ENCODE peak calls at places on chromosome 2, in seven cellular contexts. F, V, S, Q, B, L and O are unnamed samples.

GRCh38 chr2:240432820-240433801 is 2.4 kb upstream of the GPC1 start:
- DNase-seq in Q (peak; percentile 8), L (no peak), F (no peak), V (peak; percentile 21), S (no peak), B (peak; percentile 33), O (no peak)

GRCh38 chr2:239269173-239269865 is 131.5 kb downstream of the HDAC4 start:
- DNase-seq in S (no peak), L (no peak), Q (peak; percentile 60), V (no peak), B (no peak), F (no peak), O (no peak)

GRCh38 chr2:75002007-75002406 is 43.6 kb downstream of the POLE4 start:
- DNase-seq in L (peak; percentile 28), V (no peak), S (no peak), B (no peak), F (no peak), Q (no peak), O (no peak)

GRCh38 chr2:127176371-127177311 is 43.5 kb downstream of the CYP27C1 start:
- DNase-seq in L (no peak), V (no peak), Q (peak; percentile 23), S (no peak), F (no peak), B (no peak), O (peak; percentile 41)

GRCh38 chr2:187500585-187501359 is 52.7 kb upstream of the CALCRL start:
- DNase-seq in F (no peak), S (peak; percentile 94), L (peak; percentile 65), V (no peak), Q (no peak), B (no peak), O (no peak)

GRCh38 chr2:240449764-240450531 is 14.5 kb downstream of the GPC1 start:
- DNase-seq in L (no peak), F (no peak), B (no peak), Q (no peak), V (no peak), S (peak; percentile 50), O (no peak)

GRCh38 chr2:37623409-37623808 is 48.0 kb downstream of the CDC42EP3 start:
- DNase-seq in S (no peak), L (no peak), F (no peak), V (no peak), B (no peak), Q (no peak), O (no peak)

GRCh38 chr2:254231-254630 is 9.6 kb downstream of the SH3YL1 start:
- DNase-seq in F (no peak), V (no peak), Q (no peak), L (no peak), B (no peak), S (no peak), O (peak; percentile 48)

GRCh38 chr2:207825958-207826330 is 56.2 kb upstream of the FZD5 start:
- DNase-seq in V (no peak), S (no peak), F (no peak), Q (no peak), B (no peak), L (no peak), O (no peak)

GRCh38 chr2:42959148-42959992 is 167.0 kb upstream of the HAAO start:
- DNase-seq in L (peak; percentile 84), Q (no peak), S (no peak), F (no peak), B (no peak), V (peak; percentile 61), O (no peak)

GRCh38 chr2:218367415-218368149 is 10.9 kb downstream of the CATIP start:
- DNase-seq in L (no peak), B (peak; percentile 94), V (peak; percentile 96), Q (peak; percentile 92), S (peak; percentile 81), F (peak; percentile 79), O (peak; percentile 89)

GRCh38 chr2:134333646-134334189 is 79.8 kb downstream of the MGAT5 start:
- DNase-seq in L (no peak), Q (no peak), V (no peak), S (no peak), F (no peak), B (no peak), O (no peak)

GRCh38 chr2:224885295-224885694 is 157.0 kb downstream of the DOCK10 start:
- DNase-seq in V (no peak), Q (no peak), L (no peak), S (no peak), B (no peak), F (no peak), O (no peak)

GRCh38 chr2:202778217-202778616 is 93.3 kb downstream of the ICA1L start:
- DNase-seq in V (no peak), S (no peak), B (no peak), L (no peak), F (no peak), Q (no peak), O (no peak)

GRCh38 chr2:63696496-63696895 is 107.7 kb downstream of the MDH1 start:
- DNase-seq in L (no peak), S (no peak), Q (no peak), F (no peak), B (no peak), V (peak; percentile 57), O (no peak)

GRCh38 chr2:217834744-217835513 is 167.9 kb downstream of the TNS1 start:
- DNase-seq in Q (no peak), V (no peak), S (no peak), B (peak; percentile 31), L (no peak), F (no peak), O (no peak)

DNA sequence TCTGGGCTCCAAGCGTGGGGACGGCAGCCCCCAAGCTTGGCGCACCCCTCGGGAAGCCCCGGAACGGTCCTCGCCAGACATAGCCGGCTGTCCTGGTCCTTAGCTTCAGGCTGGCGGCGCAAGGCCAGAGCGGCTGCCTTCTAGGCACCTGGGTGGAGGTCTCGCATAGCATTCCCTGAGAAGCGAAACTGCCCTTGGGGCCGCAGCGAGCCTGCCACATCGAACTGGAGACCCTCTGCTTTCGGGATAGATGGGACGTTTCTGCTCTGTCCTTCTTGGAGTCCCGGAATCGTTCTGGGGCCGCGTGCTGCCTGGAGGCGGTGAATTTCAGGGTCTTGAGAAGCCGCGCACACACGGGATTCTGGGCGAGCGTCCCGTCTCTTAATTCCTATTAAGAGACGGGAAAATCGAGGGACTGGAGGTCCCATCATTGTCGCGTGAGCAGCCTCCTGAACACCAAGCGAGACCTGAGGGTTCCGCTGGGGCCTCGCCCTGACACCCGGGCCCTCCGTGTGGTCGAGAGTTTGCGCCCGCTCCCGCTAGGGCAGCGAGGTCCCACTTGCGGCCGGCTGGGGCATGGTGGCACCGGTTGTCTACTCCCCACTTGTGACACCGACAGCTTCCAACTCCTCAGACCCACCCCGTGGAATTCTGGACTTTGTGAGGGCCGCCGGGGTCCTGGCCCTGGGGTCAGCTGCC is 9.7 kb upstream of the EN1 start:
- DNase-seq in F (no peak), L (no peak), V (no peak), Q (no peak), S (no peak), B (no peak), O (no peak)
- H3K4me1 ChIP-seq in F (peaks cover 19% of the 10 kb centered on the region), L (no peaks in the 10 kb centered on the region), V (peaks cover 13% of the 10 kb centered on the region), Q (peaks cover 4% of the 10 kb centered on the region), S (peaks cover 10% of the 10 kb centered on the region), B (peaks cover 13% of the 10 kb centered on the region), O (peaks cover 6% of the 10 kb centered on the region)

DNA sequence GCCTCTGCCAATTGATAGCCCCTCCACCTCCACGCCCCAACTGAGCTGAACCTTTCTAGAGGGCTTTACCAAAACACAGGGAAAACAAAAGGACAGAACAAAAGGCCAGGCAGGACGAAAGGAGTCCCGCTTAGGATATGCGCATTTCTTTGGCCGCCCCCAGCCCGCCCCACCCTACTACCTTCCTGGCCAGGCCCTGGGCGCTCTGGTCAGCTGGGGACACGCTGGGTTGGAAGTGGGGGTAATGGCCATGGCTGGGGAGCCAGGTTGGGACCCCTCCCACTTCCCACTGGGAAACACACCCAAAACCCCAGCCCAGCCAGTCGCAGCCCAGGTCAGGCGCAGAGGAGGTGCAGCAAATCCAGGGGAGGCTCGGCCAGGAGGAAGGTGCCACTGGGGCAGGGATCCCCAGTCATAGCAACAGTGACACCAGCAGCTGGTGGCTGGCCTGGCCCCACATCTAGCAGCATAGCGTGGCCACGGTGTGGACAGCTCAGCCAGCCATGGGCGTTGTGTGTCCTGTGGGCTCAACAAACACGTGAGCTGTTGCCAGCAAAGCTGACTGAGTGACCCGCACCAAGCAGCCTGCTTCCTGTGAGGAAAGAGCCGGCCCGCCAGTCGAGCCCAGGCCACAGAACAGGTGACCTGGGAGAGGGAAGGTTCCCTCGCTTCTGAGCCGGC is 24.6 kb upstream of the B3GNT7 start:
- DNase-seq in L (no peak), F (no peak), B (no peak), Q (no peak), S (no peak), V (no peak), O (peak; percentile 16)
- H3K4me3 ChIP-seq in L (no peak overlapping the region), F (no peak overlapping the region), B (no peak overlapping the region), Q (no peak overlapping the region), S (no peak overlapping the region), V (no peak overlapping the region), O (no peak overlapping the region)

DNA sequence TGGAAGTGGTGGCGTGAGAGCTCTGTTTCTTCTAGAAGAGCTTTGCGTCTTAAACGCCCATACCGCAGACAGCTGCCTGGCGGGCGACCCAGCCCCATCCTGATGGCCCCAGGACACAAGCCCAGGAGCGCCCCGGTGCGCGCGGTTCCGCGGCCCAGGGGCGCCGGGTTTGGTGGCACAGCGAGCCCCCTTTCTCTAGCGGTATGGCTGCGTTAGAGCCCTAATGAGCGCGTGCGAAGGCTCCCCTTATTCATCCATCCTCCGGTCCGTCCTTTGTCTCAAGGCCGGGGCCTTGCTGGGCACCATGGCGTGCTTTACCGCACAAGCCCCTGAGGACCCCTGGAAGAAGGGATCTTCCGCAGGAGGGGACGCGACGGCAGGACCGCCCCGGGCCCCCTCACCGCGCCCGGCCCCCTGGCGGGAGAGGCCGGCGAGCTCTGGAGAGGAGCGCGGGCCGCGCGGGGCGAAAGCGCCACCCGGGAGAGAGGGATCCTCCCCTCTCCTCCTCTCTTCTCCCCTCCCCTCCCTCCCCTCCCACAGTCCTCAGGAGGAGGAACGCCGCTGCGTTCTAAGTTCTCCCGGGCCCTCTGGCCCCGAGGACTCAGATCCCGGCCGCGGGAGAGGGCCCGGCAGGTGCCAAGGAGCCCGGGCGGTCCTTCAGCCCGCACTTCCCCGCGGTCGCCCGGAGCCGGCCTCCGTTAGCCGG is 626 bp upstream of the SLC1A4 start:
- DNase-seq in Q (peak; percentile 79), B (peak; percentile 77), V (no peak), S (peak; percentile 89), L (peak; percentile 75), F (peak; percentile 51), O (peak; percentile 40)
- TF ChIP-seq POLR2A in Q (peak; percentile 62), B (no peak), V (peak; percentile 74), S (peak; percentile 35), L (peak; percentile 63), F (peak; percentile 32), O (no peak)

GRCh38 chr2:23293063-23293462 is 91.9 kb upstream of the KLHL29 start:
- DNase-seq in L (no peak), B (peak; percentile 33), V (peak; percentile 37), F (no peak), S (no peak), Q (no peak), O (no peak)

GRCh38 chr2:23292024-23292423 is 93.0 kb upstream of the KLHL29 start:
- DNase-seq in F (no peak), Q (no peak), B (no peak), S (peak; percentile 11), V (no peak), L (no peak), O (no peak)

GRCh38 chr2:23293756-23294155 is 91.2 kb upstream of the KLHL29 start:
- DNase-seq in V (no peak), Q (no peak), S (no peak), L (no peak), B (no peak), F (no peak), O (no peak)

GRCh38 chr2:23291274-23291673 is 93.7 kb upstream of the KLHL29 start:
- DNase-seq in B (no peak), Q (no peak), V (no peak), F (no peak), S (no peak), L (no peak), O (no peak)

GRCh38 chr2:23294238-23294637 is 90.7 kb upstream of the KLHL29 start:
- DNase-seq in F (no peak), S (no peak), V (no peak), Q (no peak), L (no peak), B (no peak), O (no peak)
- H3K4me1 ChIP-seq in F (no peaks in the 10 kb centered on the region), S (no peaks in the 10 kb centered on the region), V (peaks cover 10% of the 10 kb centered on the region), Q (no peaks in the 10 kb centered on the region), L (no peaks in the 10 kb centered on the region), B (peaks cover 10% of the 10 kb centered on the region), O (no peaks in the 10 kb centered on the region)